ENCODE peak calls at places on chromosomes 5 and 9, in ten cellular contexts. H, I, B, G, M, E, J, X, W and A are unnamed samples.

GRCh38 chr9:90966475-90967150 is 165.0 kb downstream of the SYK start:
- DNase-seq in H (peak; percentile 44), I (peak; percentile 82), B (no peak), G (no peak), M (no peak), E (no peak), J (no peak), X (no peak), W (no peak), A (no peak)

GRCh38 chr9:124045076-124045829 is 33.7 kb downstream of the LHX2 start:
- DNase-seq in H (peak; percentile 53), I (peak; percentile 11), B (no peak), G (no peak), M (no peak), E (no peak), J (no peak), X (no peak), W (peak; percentile 72), A (no peak)

GRCh38 chr5:108101816-108102215 is 280.1 kb downstream of the FBXL17 start:
- DNase-seq in H (no peak), I (no peak), B (no peak), G (no peak), M (no peak), E (no peak), J (no peak), X (no peak), W (no peak), A (no peak)

GRCh38 chr9:73869261-73869660 is 627.9 kb upstream of the RORB start:
- DNase-seq in H (peak; percentile 53), I (peak; percentile 87), B (peak; percentile 5), G (peak; percentile 97), M (no peak), E (no peak), J (no peak), X (no peak), W (no peak), A (no peak)

GRCh38 chr9:15942806-15943424 is 390.1 kb downstream of the CCDC171 start:
- DNase-seq in H (no peak), I (no peak), B (no peak), G (no peak), M (no peak), E (no peak), J (no peak), X (no peak), W (no peak), A (no peak)

GRCh38 chr5:1983401-1983800 is 100.7 kb upstream of the IRX4 start:
- DNase-seq in H (no peak), I (no peak), B (no peak), G (no peak), M (no peak), E (no peak), J (peak; percentile 79), X (peak; percentile 55), W (no peak), A (no peak)

GRCh38 chr5:154278172-154278571 is 87.6 kb downstream of the GALNT10 start:
- DNase-seq in H (no peak), I (peak; percentile 83), B (no peak), G (no peak), M (no peak), E (no peak), J (no peak), X (no peak), W (no peak), A (no peak)

GRCh38 chr9:91345978-91346377 is 15.7 kb downstream of the AUH start:
- DNase-seq in H (no peak), I (no peak), B (no peak), G (no peak), M (no peak), E (no peak), J (no peak), X (no peak), W (no peak), A (no peak)

GRCh38 chr5:669111-669841 is 23.9 kb downstream of the TPPP start:
- DNase-seq in H (peak; percentile 61), I (peak; percentile 52), B (peak; percentile 17), G (no peak), M (peak; percentile 97), E (no peak), J (peak; percentile 80), X (no peak), W (no peak), A (no peak)

GRCh38 chr5:177232761-177233160 is 70.8 kb downstream of the RAB24 start:
- DNase-seq in H (peak; percentile 35), I (peak; percentile 83), B (no peak), G (no peak), M (no peak), E (no peak), J (no peak), X (no peak), W (no peak), A (peak; percentile 20)

GRCh38 chr9:121225240-121225639 is 23.6 kb upstream of the RAB14 start:
- DNase-seq in H (no peak), I (no peak), B (no peak), G (no peak), M (no peak), E (no peak), J (no peak), X (no peak), W (no peak), A (no peak)

GRCh38 chr9:34139477-34140146 is 13.1 kb upstream of the DCAF12 start:
- DNase-seq in H (peak; percentile 91), I (peak; percentile 92), B (no peak), G (peak; percentile 55), M (no peak), E (no peak), J (no peak), X (no peak), W (peak; percentile 36), A (peak; percentile 55)

GRCh38 chr5:172485511-172486202 is 31.3 kb upstream of the SH3PXD2B start:
- DNase-seq in H (no peak), I (no peak), B (no peak), G (no peak), M (no peak), E (no peak), J (no peak), X (no peak), W (no peak), A (no peak)

GRCh38 chr5:79924936-79925893 is 65.8 kb downstream of the MTX3 start:
- DNase-seq in H (no peak), I (no peak), B (no peak), G (no peak), M (no peak), E (no peak), J (no peak), X (peak; percentile 34), W (no peak), A (no peak)

GRCh38 chr5:66232701-66233100 is 88.6 kb downstream of the SREK1 start:
- DNase-seq in H (no peak), I (peak; percentile 75), B (no peak), G (no peak), M (no peak), E (no peak), J (no peak), X (no peak), W (no peak), A (no peak)

GRCh38 chr5:66230551-66230950 is 86.5 kb downstream of the SREK1 start:
- DNase-seq in H (peak; percentile 47), I (peak; percentile 48), B (no peak), G (no peak), M (no peak), E (no peak), J (no peak), X (no peak), W (no peak), A (no peak)

GRCh38 chr5:66234241-66234640 is 90.1 kb downstream of the SREK1 start:
- DNase-seq in H (no peak), I (no peak), B (no peak), G (no peak), M (no peak), E (no peak), J (no peak), X (no peak), W (no peak), A (no peak)

DNA sequence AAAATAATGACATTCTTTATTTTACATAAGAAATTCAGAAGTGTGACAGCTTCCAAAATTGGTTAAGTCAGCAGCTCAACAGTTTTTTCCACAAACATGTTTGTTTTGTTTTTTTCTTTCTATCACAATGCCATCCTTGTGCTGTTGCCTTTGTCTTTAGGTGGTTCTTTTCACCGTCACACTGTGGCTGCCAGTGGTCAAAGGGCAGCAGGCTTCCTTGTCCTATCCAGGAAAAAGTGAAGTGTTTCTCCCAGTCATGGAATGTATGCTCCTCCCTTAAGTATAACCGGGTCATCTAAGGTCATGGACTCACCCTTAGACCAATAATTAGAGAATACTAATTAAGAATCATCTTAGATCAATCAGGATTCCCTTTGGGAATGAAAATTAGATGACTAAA is 87.4 kb downstream of the SREK1 start:
- DNase-seq in H (no peak), I (no peak), B (no peak), G (no peak), M (no peak), E (no peak), J (no peak), X (no peak), W (no peak), A (no peak)
- H3K36me3 ChIP-seq in H (no peaks in the 10 kb centered on the region), I (no peaks in the 10 kb centered on the region), B (no peaks in the 10 kb centered on the region), G (no peaks in the 10 kb centered on the region), M (no peaks in the 10 kb centered on the region), E (no peaks in the 10 kb centered on the region), J (no peaks in the 10 kb centered on the region), X (no peaks in the 10 kb centered on the region), W (no peaks in the 10 kb centered on the region), A (no peaks in the 10 kb centered on the region)

GRCh38 chr9:84781431-84781830 is 111.9 kb downstream of the NTRK2 start:
- DNase-seq in H (peak; percentile 38), I (peak; percentile 16), B (no peak), G (no peak), M (no peak), E (no peak), J (no peak), X (no peak), W (no peak), A (no peak)
- TF ChIP-seq CTCF in H (peak; percentile 65), I (peak; percentile 44), B (no peak), G (peak; percentile 51), M (peak; percentile 49), E (peak; percentile 6), J (no peak), X (no peak), W (peak; percentile 49), A (peak; percentile 31)

DNA sequence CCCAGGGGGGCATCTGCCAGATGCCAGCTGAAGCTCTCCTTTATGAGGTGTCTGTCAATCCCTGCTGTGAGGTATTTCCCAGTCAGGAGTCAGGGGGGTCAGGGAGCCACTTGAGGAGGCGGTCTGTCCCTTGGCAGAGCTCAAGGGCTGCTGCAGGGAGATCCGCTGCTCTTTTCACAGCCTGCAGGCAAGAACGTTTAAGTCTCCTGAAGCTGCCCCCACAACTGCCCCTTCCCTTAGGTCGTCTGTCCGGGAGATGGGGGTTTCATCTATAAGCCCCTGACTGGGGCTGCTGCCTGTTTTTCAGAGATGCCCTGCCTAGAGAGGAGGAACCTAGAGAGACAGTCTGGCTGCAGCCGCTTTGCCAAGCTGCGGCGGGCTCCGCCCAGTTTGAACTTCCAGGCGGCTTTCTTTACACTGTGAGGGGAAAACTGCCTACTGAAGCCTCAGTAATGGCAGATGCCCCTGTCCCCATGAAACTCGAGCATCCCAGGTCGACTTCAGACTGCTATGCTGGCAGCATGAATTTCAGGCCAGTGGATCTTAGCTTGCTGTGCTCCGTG is 148.3 kb downstream of the RPS23 start:
- DNase-seq in H (no peak), I (no peak), B (no peak), G (no peak), M (no peak), E (no peak), J (no peak), X (no peak), W (no peak), A (no peak)
- H3K4me3 ChIP-seq in H (no peak overlapping the region), I (no peak overlapping the region), B (no peak overlapping the region), G (no peak overlapping the region), M (no peak overlapping the region), E (no peak overlapping the region), J (no peak overlapping the region), X (no peak overlapping the region), W (no peak overlapping the region), A (no peak overlapping the region)

GRCh38 chr5:10372726-10373709 is 19.5 kb downstream of the MARCHF6 start:
- DNase-seq in H (no peak), I (no peak), B (no peak), G (no peak), M (no peak), E (no peak), J (no peak), X (no peak), W (no peak), A (no peak)
- H3K36me3 ChIP-seq in H (peaks cover 7% of the 10 kb centered on the region), I (no peaks in the 10 kb centered on the region), B (no peaks in the 10 kb centered on the region), G (no peaks in the 10 kb centered on the region), M (no peaks in the 10 kb centered on the region), E (no peaks in the 10 kb centered on the region), J (peaks cover 7% of the 10 kb centered on the region), X (no peaks in the 10 kb centered on the region), W (no peaks in the 10 kb centered on the region), A (peaks cover 6% of the 10 kb centered on the region)